ENCODE peak calls at places on chromosomes 3 and 15, in ten cellular contexts. Q is lung, J is HFFc6, F is brain microvascular endothelial cell, R is tibial artery, T is lower lobe of right lung, O is Calu3, I is MCF 10A, N is kidney epithelial cell, W is stomach. X is an unnamed sample.

GRCh38 chr15:93087825-93088199 is 1.2 kb downstream of the RGMA start:
- DNase-seq in R (peak), Q (peak), T (peak), F (peak), N (no peak), O (peak), J (peak), I (peak), W (peak), X (peak)

GRCh38 chr3:47715928-47716327 is 65.8 kb downstream of the SMARCC1 start:
- DNase-seq in Q (no peak), R (no peak), W (no peak), O (peak), I (peak), F (peak), J (peak), N (no peak), T (no peak), X (no peak)

GRCh38 chr3:69200384-69201068 is 78.1 kb upstream of the LMOD3 start:
- DNase-seq in F (peak), J (no peak), T (no peak), W (peak), N (peak), O (peak), Q (no peak), R (no peak), I (peak), X (no peak)

GRCh38 chr15:57655087-57655486 is 51.4 kb upstream of the POLR2M start:
- DNase-seq in R (no peak), O (no peak), N (no peak), F (no peak), J (no peak), W (no peak), Q (no peak), T (no peak), I (no peak), X (no peak)

GRCh38 chr3:78285032-78285728 is 1245.3 kb downstream of the ROBO2 start:
- DNase-seq in R (no peak), N (no peak), I (no peak), O (no peak), J (no peak), W (no peak), F (no peak), T (no peak), Q (no peak), X (no peak)

GRCh38 chr3:32596926-32597369 is 26.3 kb upstream of the DYNC1LI1 start:
- DNase-seq in J (no peak), O (no peak), Q (no peak), R (no peak), T (no peak), W (no peak), F (peak), I (no peak), N (peak), X (no peak)

GRCh38 chr3:156382458-156383346 is 172.2 kb downstream of the SSR3 start:
- DNase-seq in I (peak), R (no peak), T (no peak), W (peak), O (peak), N (no peak), F (peak), Q (no peak), J (peak), X (peak)

GRCh38 chr3:168476360-168476980 is 380.7 kb upstream of the GOLIM4 start:
- DNase-seq in T (no peak), F (no peak), I (no peak), N (no peak), J (no peak), Q (no peak), R (no peak), O (no peak), W (no peak), X (no peak)

GRCh38 chr3:51955893-51956770 is 951 bp downstream of the GPR62 start:
- DNase-seq in F (no peak), O (peak), Q (no peak), N (no peak), I (no peak), J (no peak), T (no peak), W (peak), R (no peak), X (peak)

GRCh38 chr3:45095916-45096526 is 50.2 kb downstream of the CDCP1 start:
- DNase-seq in O (no peak), I (no peak), Q (no peak), N (no peak), J (no peak), W (no peak), R (peak), T (no peak), F (no peak), X (no peak)

GRCh38 chr15:80404057-80404718 is at the start of gene ARNT2:
- DNase-seq in O (peak), F (no peak), I (no peak), J (no peak), N (no peak), T (peak), Q (no peak), R (no peak), W (no peak), X (peak)

GRCh38 chr3:38157562-38157961 is 7.8 kb upstream of the OXSR1 start:
- DNase-seq in F (no peak), I (peak), N (no peak), T (no peak), W (no peak), O (peak), R (no peak), Q (no peak), J (no peak), X (no peak)

GRCh38 chr3:63151893-63152292 is 126.2 kb upstream of the SYNPR start:
- DNase-seq in J (no peak), T (no peak), Q (no peak), R (no peak), O (no peak), I (no peak), N (no peak), F (no peak), W (no peak), X (no peak)

GRCh38 chr3:194259982-194260856 is 90.9 kb downstream of the CPN2 start:
- DNase-seq in F (no peak), J (no peak), O (no peak), Q (no peak), T (no peak), W (peak), I (no peak), N (no peak), R (no peak), X (no peak)

GRCh38 chr3:72317491-72317890 is 530.8 kb downstream of the SHQ1 start:
- DNase-seq in I (no peak), Q (no peak), F (peak), O (no peak), T (no peak), J (no peak), W (peak), R (no peak), N (no peak), X (no peak)

GRCh38 chr3:143354342-143354741 is 234.8 kb downstream of the CHST2 start:
- DNase-seq in R (no peak), O (no peak), F (no peak), J (no peak), Q (no peak), T (no peak), N (no peak), I (no peak), W (no peak), X (no peak)

GRCh38 chr15:90336705-90337141 is 15.4 kb upstream of the ZNF774 start:
- DNase-seq in T (peak), O (no peak), F (peak), N (peak), Q (no peak), J (peak), R (peak), I (peak), W (no peak), X (no peak)

GRCh38 chr15:34583399-34584320 is at the start of gene GOLGA8B:
- DNase-seq in F (no peak), I (peak), N (peak), O (peak), J (peak), W (peak), T (peak), R (no peak), Q (peak), X (peak)

GRCh38 chr3:185630182-185630622 is 44.1 kb downstream of the SENP2 start:
- DNase-seq in N (no peak), F (peak), Q (peak), O (no peak), J (peak), T (peak), I (peak), W (peak), R (peak), X (no peak)

GRCh38 chr3:50390523-50391177 is 31.3 kb upstream of the TMEM115 start:
- DNase-seq in W (peak), J (no peak), Q (peak), F (no peak), I (peak), T (peak), R (peak), O (no peak), N (no peak), X (no peak)

GRCh38 chr3:141876381-141876890 is at the start of gene ATP1B3:
- DNase-seq in J (peak), R (peak), Q (peak), W (peak), T (peak), I (peak), O (peak), F (peak), N (peak), X (peak)

GRCh38 chr3:160577551-160578195 is 12.3 kb upstream of the KPNA4 start:
- DNase-seq in I (peak), N (no peak), J (peak), O (peak), W (no peak), R (no peak), F (peak), Q (no peak), T (no peak), X (no peak)

GRCh38 chr3:188670446-188670845 is 501.3 kb upstream of the TPRG1 start:
- DNase-seq in O (no peak), J (no peak), N (no peak), T (no peak), W (no peak), I (no peak), Q (no peak), F (no peak), R (no peak), X (no peak)

GRCh38 chr3:46908294-46908985 is 30.9 kb downstream of the PTH1R start:
- DNase-seq in N (no peak), Q (no peak), O (no peak), T (peak), R (peak), J (peak), I (peak), W (no peak), F (peak), X (no peak)

GRCh38 chr3:111156506-111156905 is 84.9 kb downstream of the NECTIN3 start:
- DNase-seq in J (no peak), T (no peak), Q (no peak), O (no peak), I (no peak), W (no peak), R (no peak), N (no peak), F (no peak), X (no peak)

GRCh38 chr3:94460914-94461313 is 398.1 kb downstream of the NSUN3 start:
- DNase-seq in O (no peak), J (no peak), T (no peak), I (no peak), F (no peak), R (no peak), W (no peak), N (no peak), Q (no peak), X (no peak)

GRCh38 chr3:15858547-15859506 is 61.0 kb upstream of the ANKRD28 start:
- DNase-seq in W (peak), J (no peak), T (peak), N (no peak), O (peak), F (no peak), R (no peak), I (peak), Q (peak), X (peak)

DNA sequence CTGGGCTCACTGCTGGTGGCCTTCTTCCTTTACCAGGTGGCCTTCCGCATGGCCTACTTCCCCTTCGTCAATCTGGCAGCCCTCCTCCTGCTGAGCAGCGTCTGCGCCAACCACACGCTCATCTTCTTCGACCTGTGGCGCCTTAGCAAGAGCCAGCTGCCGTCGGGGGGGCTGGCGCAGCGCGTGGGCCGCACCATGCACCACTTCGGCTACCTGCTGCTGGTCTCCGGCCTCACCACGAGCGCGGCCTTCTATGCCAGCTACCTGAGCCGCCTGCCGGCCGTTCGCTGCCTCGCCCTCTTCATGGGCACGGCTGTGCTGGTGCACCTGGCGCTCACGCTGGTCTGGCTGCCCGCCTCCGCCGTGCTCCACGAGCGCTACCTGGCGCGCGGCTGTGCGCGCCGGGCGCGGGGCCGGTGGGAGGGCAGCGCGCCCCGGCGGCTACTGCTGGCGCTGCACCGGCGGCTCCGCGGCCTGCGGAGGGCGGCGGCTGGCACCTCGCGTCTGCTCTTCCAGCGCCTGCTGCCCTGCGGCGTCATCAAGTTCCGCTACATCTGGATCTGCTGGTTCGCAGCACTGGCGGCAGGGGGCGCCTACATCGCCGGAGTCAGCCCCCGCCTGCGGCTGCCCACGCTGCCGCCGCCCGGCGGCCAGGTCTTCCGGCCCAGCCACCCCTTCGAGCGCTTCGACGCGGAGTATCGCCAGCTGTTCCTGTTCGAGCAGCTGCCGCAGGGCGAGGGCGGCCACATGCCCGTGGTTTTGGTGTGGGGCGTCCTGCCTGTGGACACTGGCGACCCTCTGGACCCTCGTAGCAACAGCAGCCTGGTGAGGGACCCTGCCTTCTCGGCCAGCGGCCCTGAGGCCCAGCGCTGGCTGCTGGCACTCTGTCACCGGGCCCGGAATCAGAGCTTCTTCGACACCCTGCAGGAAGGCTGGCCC is 9.9 kb downstream of the DISP2 start:
- DNase-seq in J (peak), R (peak), T (peak), W (peak), I (peak), N (peak), Q (peak), F (peak), O (peak), X (peak)
- TF ChIP-seq CTCF in J (peak), R (peak), T (peak), W (peak), I (peak), N (peak), Q (peak), F (peak), O (peak), X (peak)

GRCh38 chr15:69163124-69163669 is 2.8 kb downstream of the GLCE start:
- DNase-seq in F (no peak), I (no peak), J (no peak), T (no peak), Q (no peak), W (no peak), R (no peak), O (no peak), N (no peak), X (no peak)

GRCh38 chr15:69160141-69160975 is at the start of gene GLCE:
- DNase-seq in F (peak), I (peak), J (peak), Q (peak), W (peak), N (peak), O (peak), T (peak), R (peak), X (peak)

GRCh38 chr15:69161878-69162213 is 1.4 kb downstream of the GLCE start:
- DNase-seq in R (no peak), O (no peak), T (no peak), J (no peak), I (no peak), N (no peak), Q (no peak), F (no peak), W (no peak), X (no peak)

GRCh38 chr15:69159805-69160140 is 662 bp upstream of the GLCE start:
- DNase-seq in N (no peak), Q (no peak), R (no peak), O (no peak), T (no peak), I (no peak), W (no peak), F (no peak), J (no peak), X (no peak)

DNA sequence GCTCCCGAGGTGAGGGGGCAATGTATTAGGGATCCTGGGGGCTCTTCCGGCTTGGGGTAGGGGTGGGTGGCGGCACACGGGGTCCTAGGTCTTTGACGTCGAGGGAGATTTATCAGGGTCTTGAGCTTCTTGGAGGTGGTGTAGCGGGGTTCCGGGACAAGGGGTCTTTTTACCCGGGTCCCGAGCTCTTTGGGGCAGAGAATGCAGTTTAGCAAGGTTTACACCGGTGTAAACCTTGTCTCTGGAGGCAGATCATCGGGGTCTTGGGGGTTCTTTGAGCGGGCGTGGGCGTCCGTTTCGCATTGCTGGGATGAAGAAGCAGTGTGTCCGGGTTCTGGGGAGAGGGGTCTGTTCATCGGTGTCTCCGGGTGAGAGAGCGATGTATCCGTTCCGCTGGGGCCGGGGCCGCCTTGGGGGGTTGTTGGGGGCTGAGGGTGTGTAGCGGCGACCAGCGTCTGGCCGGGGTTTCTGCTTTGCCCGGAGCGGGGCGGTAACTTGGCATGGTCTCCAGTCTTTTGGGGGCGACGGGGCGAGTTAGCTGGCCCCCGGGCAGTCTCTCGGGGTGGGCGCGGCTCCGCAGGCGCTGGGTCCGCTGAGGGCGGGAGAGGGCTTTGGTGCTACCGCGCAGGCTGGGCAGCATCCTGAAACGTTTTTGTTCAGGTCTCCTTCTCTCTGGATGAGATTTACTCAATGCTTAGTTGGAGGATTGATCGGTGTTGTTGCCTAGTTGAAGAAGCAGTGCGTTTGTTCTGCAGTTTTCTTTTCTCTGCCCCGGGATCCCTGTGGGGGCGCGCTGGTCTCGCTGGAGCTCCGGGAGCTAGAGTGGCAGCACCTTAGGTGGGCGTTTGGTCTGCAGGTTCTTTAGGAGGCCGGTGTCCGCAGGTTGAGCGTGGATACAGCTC is 792 bp downstream of the GLCE start:
- DNase-seq in N (no peak), I (peak), O (peak), F (no peak), Q (no peak), W (peak), R (peak), J (no peak), T (peak), X (peak)
- TF ChIP-seq CTCF in N (peak), I (no peak), O (no peak), F (peak), Q (peak), W (no peak), R (no peak), J (peak), T (peak), X (no peak)

DNA sequence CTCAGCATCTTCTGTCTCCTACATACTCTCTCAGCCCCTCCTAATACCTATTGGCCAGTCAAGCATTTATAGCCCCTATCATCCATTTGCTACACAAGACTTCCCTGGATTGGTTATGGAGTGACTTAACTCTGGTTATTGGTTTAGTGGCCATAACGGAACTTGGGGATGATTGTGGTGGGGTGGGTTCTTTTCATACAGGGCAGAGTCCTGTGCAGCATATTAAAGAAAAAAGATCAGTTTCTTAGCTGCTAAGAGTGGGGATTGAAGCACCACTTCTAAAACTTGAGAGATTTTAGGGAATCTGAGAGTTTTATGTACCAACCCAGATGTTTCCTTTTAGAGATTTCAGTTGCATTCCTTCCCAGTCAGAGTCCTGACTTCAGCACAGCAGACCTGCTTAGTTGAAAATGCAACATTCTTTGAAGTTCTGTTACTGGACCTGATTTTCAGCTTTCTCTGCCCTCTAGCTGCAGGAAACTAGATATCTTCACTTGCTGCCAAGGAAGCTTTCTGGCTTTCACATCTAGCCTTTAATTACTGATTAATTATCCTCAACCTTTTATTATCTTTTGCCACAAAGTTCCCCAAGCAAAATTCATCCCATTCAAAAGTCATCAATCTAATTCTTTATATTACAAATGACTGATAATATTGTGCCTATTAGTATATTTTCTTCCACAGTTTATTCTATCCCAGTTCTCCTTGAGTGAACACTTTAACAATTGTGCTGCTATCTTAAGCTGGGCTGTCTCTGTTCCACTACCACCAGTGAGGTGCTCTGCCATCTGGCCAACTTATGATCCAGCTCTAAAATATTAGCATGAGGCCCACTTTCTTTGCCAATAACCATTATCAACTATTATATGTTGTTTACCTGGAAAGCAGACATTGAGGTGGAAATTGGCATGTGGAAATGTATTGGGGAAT is 906.0 kb upstream of the ALCAM start:
- DNase-seq in O (peak), F (peak), T (no peak), N (peak), R (no peak), J (peak), Q (no peak), W (no peak), I (peak), X (no peak)
- TF ChIP-seq CTCF in O (no peak), F (peak), T (peak), N (peak), R (peak), J (peak), Q (no peak), W (no peak), I (peak), X (peak)

DNA sequence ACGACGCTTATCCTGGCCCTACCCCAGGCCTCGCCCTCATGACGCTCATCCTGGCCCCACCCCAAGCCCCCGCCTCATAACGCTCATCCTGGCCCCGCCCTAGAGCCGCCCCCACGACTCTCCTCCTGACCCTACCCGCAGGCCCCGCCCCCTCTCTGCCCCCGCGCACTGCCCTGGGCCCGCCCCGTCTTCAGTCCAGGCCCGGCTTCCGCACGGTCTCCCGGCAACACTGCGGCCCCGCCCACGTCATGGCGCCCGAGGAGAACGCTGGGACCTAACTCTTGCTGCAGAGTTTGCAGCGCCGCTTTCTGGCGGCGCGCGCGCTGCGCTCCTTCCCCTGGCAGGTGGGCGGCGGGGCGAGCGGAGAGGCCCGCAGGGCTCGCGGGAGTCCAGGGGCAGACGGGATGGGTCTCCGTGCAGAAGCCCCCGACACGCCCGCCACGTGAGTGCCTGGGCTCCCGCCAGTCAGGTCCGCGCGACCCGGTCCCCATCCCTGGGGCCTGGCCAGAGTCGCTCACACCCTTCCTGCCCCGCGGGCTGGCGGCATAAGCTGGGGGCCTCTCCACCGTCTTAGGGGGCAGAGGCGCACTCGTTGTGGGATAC is 52.5 kb upstream of the ROPN1B start:
- DNase-seq in O (peak), J (no peak), R (no peak), Q (no peak), T (no peak), N (peak), I (peak), F (no peak), W (peak), X (peak)
- TF ChIP-seq CTCF in O (no peak), J (peak), R (no peak), Q (no peak), T (peak), N (peak), I (no peak), F (peak), W (no peak), X (peak)

X was measured in GM13976.